ENCODE peak calls at places on chromosomes 12 and 14, in five cellular contexts. B, F, Q, P and I are unnamed samples.

GRCh38 chr12:69415471-69416275 is 54.5 kb upstream of the FRS2 start:
- DNase-seq in B (no peak), F (peak; percentile 25), Q (no peak), P (peak; percentile 81), I (peak; percentile 70)

GRCh38 chr12:6201775-6202292 is 1.6 kb downstream of the CD9 start:
- DNase-seq in B (no peak), F (no peak), Q (no peak), P (no peak), I (no peak)

GRCh38 chr14:29709490-29709889 is 218.2 kb downstream of the PRKD1 start:
- DNase-seq in B (no peak), F (no peak), Q (no peak), P (no peak), I (no peak)

GRCh38 chr12:107134558-107134957 is 41.2 kb upstream of the CRY1 start:
- DNase-seq in B (no peak), F (no peak), Q (peak; percentile 50), P (no peak), I (no peak)

GRCh38 chr12:57657744-57658143 is 24.7 kb upstream of the B4GALNT1 start:
- DNase-seq in B (no peak), F (no peak), Q (no peak), P (no peak), I (no peak)

GRCh38 chr14:74501135-74501614 is 7.6 kb downstream of the ISCA2 start:
- DNase-seq in B (no peak), F (peak; percentile 62), Q (no peak), P (no peak), I (peak; percentile 79)

GRCh38 chr14:50835280-50835679 is 4.3 kb upstream of the NIN start:
- DNase-seq in B (no peak), F (no peak), Q (no peak), P (no peak), I (no peak)

GRCh38 chr12:12714276-12715001 is 2.7 kb upstream of the CDKN1B start:
- DNase-seq in B (peak; percentile 35), F (no peak), Q (peak; percentile 59), P (no peak), I (no peak)

GRCh38 chr12:31850268-31850667 is 108.9 kb upstream of the RESF1 start:
- DNase-seq in B (no peak), F (no peak), Q (no peak), P (no peak), I (no peak)

GRCh38 chr12:103626498-103626897 is 39.4 kb downstream of the STAB2 start:
- DNase-seq in B (no peak), F (peak; percentile 43), Q (no peak), P (no peak), I (peak; percentile 44)

GRCh38 chr12:81389550-81390099 is 311.7 kb downstream of the ACSS3 start:
- DNase-seq in B (no peak), F (no peak), Q (no peak), P (no peak), I (no peak)

GRCh38 chr12:62434504-62435336 is 31.9 kb upstream of the MON2 start:
- DNase-seq in B (no peak), F (no peak), Q (peak; percentile 10), P (no peak), I (no peak)

GRCh38 chr12:16473610-16474326 is 126.3 kb downstream of the MGST1 start:
- DNase-seq in B (no peak), F (no peak), Q (no peak), P (no peak), I (no peak)

GRCh38 chr14:24080888-24081738 is 9.8 kb downstream of the CPNE6 start:
- DNase-seq in B (peak; percentile 37), F (peak; percentile 35), Q (peak; percentile 83), P (no peak), I (peak; percentile 41)

GRCh38 chr12:93089805-93090569 is 160.9 kb upstream of the EEA1 start:
- DNase-seq in B (no peak), F (no peak), Q (no peak), P (peak; percentile 46), I (no peak)

GRCh38 chr12:47896633-47897032 is 8.2 kb downstream of the VDR start:
- DNase-seq in B (no peak), F (no peak), Q (no peak), P (no peak), I (no peak)

GRCh38 chr12:990308-990648 is 745 bp upstream of the ERC1 start:
- DNase-seq in B (peak; percentile 43), F (peak; percentile 64), Q (peak; percentile 70), P (no peak), I (peak; percentile 76)

GRCh38 chr12:100554608-100555077 is 18.8 kb upstream of the GAS2L3 start:
- DNase-seq in B (peak; percentile 66), F (no peak), Q (no peak), P (peak; percentile 68), I (no peak)

GRCh38 chr12:104684884-104685283 is 228.1 kb downstream of the CHST11 start:
- DNase-seq in B (no peak), F (no peak), Q (no peak), P (no peak), I (no peak)